ENCODE peak calls at places on chromosome 17, in four cellular contexts. Q is IMR-90, Z is H1, X is K562. R is an unnamed sample.

GRCh38 chr17:77184474-77184873 is 43.7 kb downstream of the SEC14L1 start:
- DNase-seq in Q (no peak), Z (no peak), X (no peak), R (no peak)

GRCh38 chr17:47879028-47879585 is 16.9 kb upstream of the SP2 start:
- DNase-seq in Q (peak; percentile 78), Z (no peak), X (peak; percentile 37), R (no peak)

GRCh38 chr17:28402224-28402630 is 3.8 kb downstream of the SLC46A1 start:
- DNase-seq in Q (no peak), Z (peak; percentile 64), X (no peak), R (no peak)

GRCh38 chr17:74713199-74713755 is 554 bp upstream of the CD300LF start:
- DNase-seq in Q (no peak), Z (no peak), X (no peak), R (no peak)

GRCh38 chr17:4900231-4901107 is 1.1 kb downstream of the C17orf107 start:
- DNase-seq in Q (no peak), Z (peak; percentile 91), X (no peak), R (no peak)

GRCh38 chr17:1108810-1109605 is 70.8 kb downstream of the ABR start:
- DNase-seq in Q (peak; percentile 44), Z (peak; percentile 79), X (no peak), R (no peak)

GRCh38 chr17:46092996-46093395 is 93.9 kb downstream of the STH start:
- DNase-seq in Q (peak; percentile 50), Z (no peak), X (no peak), R (no peak)

GRCh38 chr17:2056221-2057129 is 1.6 kb downstream of the HIC1 start:
- DNase-seq in Q (peak; percentile 64), Z (peak; percentile 68), X (no peak), R (no peak)

GRCh38 chr17:3447625-3448024 is 14.0 kb upstream of the OR1E2 start:
- DNase-seq in Q (no peak), Z (no peak), X (peak; percentile 17), R (no peak)

GRCh38 chr17:74750327-74751069 is 2.1 kb downstream of the NHERF1 start:
- DNase-seq in Q (no peak), Z (no peak), X (no peak), R (no peak)

GRCh38 chr17:42760652-42761581 is at the start of gene RAMP2:
- DNase-seq in Q (no peak), Z (peak; percentile 79), X (no peak), R (no peak)

GRCh38 chr17:21510686-21511367 is 134.7 kb downstream of the KCNJ12 start:
- DNase-seq in Q (no peak), Z (no peak), X (no peak), R (no peak)

GRCh38 chr17:35448214-35448898 is at the start of gene SLFN13:
- DNase-seq in Q (peak; percentile 64), Z (peak; percentile 84), X (peak; percentile 61), R (peak; percentile 78)

GRCh38 chr17:64531955-64532371 is 25.2 kb downstream of the CEP95 start:
- DNase-seq in Q (peak; percentile 59), Z (no peak), X (no peak), R (no peak)

GRCh38 chr17:16516594-16517018 is 24.6 kb upstream of the LRRC75A start:
- DNase-seq in Q (peak; percentile 80), Z (no peak), X (peak; percentile 50), R (no peak)

GRCh38 chr17:29344201-29344856 is 45.8 kb upstream of the TAOK1 start:
- DNase-seq in Q (no peak), Z (no peak), X (no peak), R (no peak)

GRCh38 chr17:47804461-47804860 is 17.1 kb downstream of the OSBPL7 start:
- DNase-seq in Q (no peak), Z (no peak), X (no peak), R (no peak)

GRCh38 chr17:4588391-4588790 is 4.1 kb downstream of the SMTNL2 start:
- DNase-seq in Q (no peak), Z (no peak), X (no peak), R (no peak)

GRCh38 chr17:75549246-75550138 is 24.0 kb downstream of the LLGL2 start:
- DNase-seq in Q (no peak), Z (peak; percentile 86), X (no peak), R (no peak)

GRCh38 chr17:19339341-19339815 is 23.1 kb downstream of the B9D1 start:
- DNase-seq in Q (peak; percentile 42), Z (no peak), X (no peak), R (no peak)

GRCh38 chr17:57956311-57957119 is 1.3 kb upstream of the CUEDC1 start:
- DNase-seq in Q (no peak), Z (peak; percentile 54), X (no peak), R (peak; percentile 62)

GRCh38 chr17:34259151-34259550 is 4.1 kb downstream of the CCL2 start:
- DNase-seq in Q (peak; percentile 28), Z (no peak), X (no peak), R (no peak)

GRCh38 chr17:11825902-11826301 is 171.4 kb downstream of the ZNF18 start:
- DNase-seq in Q (no peak), Z (no peak), X (no peak), R (no peak)

GRCh38 chr17:34199932-34200534 is 55.1 kb upstream of the CCL2 start:
- DNase-seq in Q (peak; percentile 87), Z (peak; percentile 85), X (peak; percentile 79), R (peak; percentile 36)

GRCh38 chr17:30950669-30951399 is 20.0 kb upstream of the RNF135 start:
- DNase-seq in Q (peak; percentile 93), Z (no peak), X (no peak), R (no peak)

GRCh38 chr17:21573961-21574610 is 118.2 kb upstream of the KCNJ18 start:
- DNase-seq in Q (peak; percentile 68), Z (no peak), X (no peak), R (no peak)

GRCh38 chr17:83147285-83147684 is 67.9 kb downstream of the METRNL start:
- DNase-seq in Q (no peak), Z (no peak), X (no peak), R (no peak)

GRCh38 chr17:81367171-81367570 is 28.1 kb upstream of the BAHCC1 start:
- DNase-seq in Q (no peak), Z (no peak), X (no peak), R (no peak)
- TF ChIP-seq CHD1 in Q (no peak), Z (no peak), X (no peak), R (no peak)

GRCh38 chr17:79370126-79370525 is 240.7 kb downstream of the RBFOX3 start:
- DNase-seq in Q (no peak), Z (no peak), X (no peak), R (no peak)

GRCh38 chr17:79369001-79369400 is 241.8 kb downstream of the RBFOX3 start:
- DNase-seq in Q (no peak), Z (no peak), X (no peak), R (no peak)

GRCh38 chr17:79369532-79369931 is 241.3 kb downstream of the RBFOX3 start:
- DNase-seq in Q (no peak), Z (no peak), X (no peak), R (no peak)

GRCh38 chr17:79371984-79372383 is 238.9 kb downstream of the RBFOX3 start:
- DNase-seq in Q (no peak), Z (no peak), X (no peak), R (no peak)

GRCh38 chr17:79370594-79370993 is 240.3 kb downstream of the RBFOX3 start:
- DNase-seq in Q (no peak), Z (no peak), X (no peak), R (no peak)
- TF ChIP-seq CHD1 in Q (no peak), Z (no peak), X (no peak), R (no peak)

GRCh38 chr17:72502111-72502939 is 381.5 kb downstream of the SOX9 start:
- DNase-seq in Q (peak; percentile 64), Z (no peak), X (no peak), R (no peak)
- TF ChIP-seq CHD1 in Q (no peak), Z (no peak), X (no peak), R (no peak)

GRCh38 chr17:78804777-78805176 is 22.7 kb upstream of the CYTH1 start:
- DNase-seq in Q (no peak), Z (no peak), X (no peak), R (no peak)

GRCh38 chr17:78802459-78802858 is 20.4 kb upstream of the CYTH1 start:
- DNase-seq in Q (no peak), Z (no peak), X (no peak), R (no peak)

GRCh38 chr17:78806451-78806850 is 24.4 kb upstream of the CYTH1 start:
- DNase-seq in Q (no peak), Z (no peak), X (peak; percentile 23), R (no peak)

GRCh38 chr17:78803161-78803845 is 21.2 kb upstream of the CYTH1 start:
- DNase-seq in Q (no peak), Z (no peak), X (no peak), R (no peak)

DNA sequence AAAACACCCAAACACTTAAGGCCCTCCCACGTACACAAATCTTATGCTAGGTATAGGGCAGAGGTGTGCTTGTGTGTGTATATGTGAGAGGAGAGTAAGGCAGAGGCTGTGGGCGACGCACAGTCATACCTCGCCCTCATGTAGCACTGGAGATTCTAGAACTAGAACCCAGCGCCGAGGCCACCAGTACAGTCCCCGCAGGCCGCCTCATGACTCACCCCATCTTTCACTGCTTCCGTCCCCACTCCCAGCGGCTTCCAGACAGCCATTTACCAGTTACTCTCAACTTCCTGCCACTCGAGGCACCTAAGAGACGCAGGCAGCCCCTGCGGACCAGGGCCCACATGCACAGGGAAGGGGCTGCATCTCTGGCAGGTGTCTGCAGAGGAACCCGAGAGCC is 23.2 kb upstream of the CYTH1 start:
- DNase-seq in Q (no peak), Z (no peak), X (no peak), R (no peak)
- TF ChIP-seq CHD1 in Q (no peak), Z (no peak), X (no peak), R (no peak)

GRCh38 chr17:27086526-27086925 is 207.4 kb upstream of the WSB1 start:
- DNase-seq in Q (no peak), Z (no peak), X (no peak), R (no peak)

GRCh38 chr17:27083408-27084185 is 210.3 kb upstream of the WSB1 start:
- DNase-seq in Q (no peak), Z (no peak), X (no peak), R (no peak)

GRCh38 chr17:27087935-27088766 is 205.8 kb upstream of the WSB1 start:
- DNase-seq in Q (no peak), Z (no peak), X (no peak), R (no peak)

GRCh38 chr17:27082775-27083154 is 211.1 kb upstream of the WSB1 start:
- DNase-seq in Q (no peak), Z (no peak), X (no peak), R (no peak)

GRCh38 chr17:27085517-27085916 is 208.4 kb upstream of the WSB1 start:
- DNase-seq in Q (no peak), Z (no peak), X (no peak), R (no peak)
- TF ChIP-seq CHD1 in Q (no peak), Z (no peak), X (no peak), R (no peak)

GRCh38 chr17:49204521-49204920 is 5.9 kb downstream of the GNGT2 start:
- DNase-seq in Q (peak; percentile 28), Z (no peak), X (peak; percentile 2), R (no peak)
- TF ChIP-seq CHD1 in Q (no peak), Z (no peak), X (no peak), R (no peak)

R was measured in GM12878.